ENCODE peak calls at places on chromosomes 13 and 19, in ten cellular contexts. R, B, K, P, S, D, Z, C, E and G are unnamed samples.

GRCh38 chr13:51675877-51676276 is 91.6 kb downstream of the WDFY2 start:
- DNase-seq in R (no peak), B (no peak), K (no peak), P (no peak), S (no peak), D (no peak), Z (no peak), C (no peak), E (no peak), G (no peak)

GRCh38 chr13:42707596-42707995 is 73.8 kb upstream of the FAM216B start:
- DNase-seq in R (no peak), B (no peak), K (no peak), P (no peak), S (no peak), D (no peak), Z (no peak), C (no peak), E (no peak), G (no peak)

GRCh38 chr19:5293607-5294089 is 47.0 kb downstream of the PTPRS start:
- DNase-seq in R (peak; percentile 43), B (no peak), K (no peak), P (no peak), S (no peak), D (peak; percentile 30), Z (peak; percentile 26), C (peak; percentile 67), E (no peak), G (no peak)

GRCh38 chr13:77994166-77994565 is 75.5 kb upstream of the EDNRB start:
- DNase-seq in R (no peak), B (no peak), K (no peak), P (no peak), S (no peak), D (no peak), Z (no peak), C (no peak), E (no peak), G (no peak)

GRCh38 chr13:108769213-108770070 is 140.0 kb downstream of the MYO16 start:
- DNase-seq in R (no peak), B (peak; percentile 38), K (no peak), P (no peak), S (no peak), D (no peak), Z (no peak), C (no peak), E (peak; percentile 26), G (peak; percentile 80)

GRCh38 chr13:24709186-24709913 is 29.1 kb downstream of the ATP12A start:
- DNase-seq in R (no peak), B (no peak), K (no peak), P (no peak), S (no peak), D (peak; percentile 6), Z (no peak), C (no peak), E (no peak), G (no peak)

GRCh38 chr19:29714371-29714952 is 599 bp downstream of the C19orf12 start:
- DNase-seq in R (no peak), B (peak; percentile 48), K (no peak), P (no peak), S (no peak), D (no peak), Z (no peak), C (peak; percentile 61), E (peak; percentile 13), G (peak; percentile 39)

GRCh38 chr13:26017196-26017921 is 34.5 kb downstream of the SHISA2 start:
- DNase-seq in R (no peak), B (no peak), K (no peak), P (no peak), S (no peak), D (no peak), Z (no peak), C (no peak), E (no peak), G (no peak)

GRCh38 chr19:23762548-23762883 is 3.8 kb upstream of the ZNF681 start:
- DNase-seq in R (no peak), B (no peak), K (no peak), P (no peak), S (no peak), D (no peak), Z (peak; percentile 38), C (no peak), E (no peak), G (no peak)

GRCh38 chr19:23766951-23767350 is 8.3 kb upstream of the ZNF681 start:
- DNase-seq in R (no peak), B (no peak), K (no peak), P (no peak), S (no peak), D (no peak), Z (no peak), C (no peak), E (no peak), G (no peak)

GRCh38 chr19:23758187-23759074 is at the start of gene ZNF681:
- DNase-seq in R (peak; percentile 89), B (peak; percentile 8), K (peak; percentile 89), P (peak; percentile 84), S (peak; percentile 18), D (peak; percentile 89), Z (peak; percentile 81), C (peak; percentile 92), E (peak; percentile 95), G (peak; percentile 89)

GRCh38 chr19:23764781-23765180 is 6.1 kb upstream of the ZNF681 start:
- DNase-seq in R (no peak), B (no peak), K (no peak), P (no peak), S (no peak), D (no peak), Z (no peak), C (no peak), E (no peak), G (no peak)

DNA sequence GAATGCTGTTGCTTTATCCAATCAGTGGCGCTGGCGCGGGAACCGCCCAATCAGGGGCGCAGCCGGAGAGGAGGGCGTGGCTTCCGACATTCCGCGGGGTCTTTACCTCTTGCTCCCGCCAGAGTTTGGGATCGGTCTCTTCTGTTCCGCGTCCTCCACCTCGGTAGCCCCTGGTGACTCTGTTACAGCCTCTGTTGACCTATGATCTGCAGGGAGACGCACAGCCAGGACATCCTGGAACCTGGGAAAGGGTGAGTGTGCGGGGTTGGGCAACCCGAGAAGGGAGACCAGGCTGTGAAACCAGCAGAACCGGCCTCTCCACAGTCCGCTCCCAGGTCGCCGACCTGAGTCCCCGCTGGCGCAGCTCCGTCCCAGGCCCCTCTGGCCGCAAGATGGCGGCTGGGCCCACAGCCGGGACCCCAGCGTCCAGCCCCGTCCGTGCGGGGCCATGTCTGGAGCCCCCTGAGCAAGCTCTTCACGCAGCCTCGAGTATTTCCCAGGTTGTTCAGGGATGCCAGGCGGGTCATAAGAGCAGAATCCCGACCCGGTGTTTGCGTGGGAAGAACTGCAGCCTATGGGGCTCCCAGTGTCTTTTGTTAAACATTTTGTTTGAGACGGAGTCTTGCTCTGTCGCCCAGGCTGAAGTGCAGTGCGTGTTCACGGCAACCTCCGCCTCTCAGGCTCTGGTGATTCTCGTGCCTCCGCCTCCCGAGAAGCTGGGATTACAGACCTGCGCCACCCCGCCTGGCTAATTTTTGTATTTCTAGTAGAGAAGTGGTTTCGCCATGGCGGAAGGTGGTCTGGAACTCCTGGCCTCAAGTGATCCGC is 4.4 kb upstream of the ZNF681 start:
- DNase-seq in R (peak; percentile 75), B (no peak), K (peak; percentile 91), P (peak; percentile 79), S (no peak), D (peak; percentile 92), Z (no peak), C (peak; percentile 90), E (peak; percentile 68), G (peak; percentile 78)
- TF ChIP-seq POLR2A in R (peak; percentile 41), B (no peak), K (no peak), P (no peak), S (no peak), D (peak; percentile 82), Z (no peak), C (peak; percentile 34), E (no peak), G (no peak)

GRCh38 chr19:45905016-45905415 is 2.6 kb upstream of the MYPOP start:
- DNase-seq in R (no peak), B (no peak), K (no peak), P (no peak), S (no peak), D (no peak), Z (no peak), C (no peak), E (no peak), G (no peak)

GRCh38 chr19:45900661-45901431 is 1.6 kb downstream of the MYPOP start:
- DNase-seq in R (no peak), B (no peak), K (no peak), P (no peak), S (no peak), D (no peak), Z (no peak), C (no peak), E (no peak), G (peak; percentile 56)

GRCh38 chr19:45901432-45901903 is 945 bp downstream of the MYPOP start:
- DNase-seq in R (peak; percentile 47), B (no peak), K (no peak), P (peak; percentile 53), S (peak; percentile 30), D (peak; percentile 64), Z (peak; percentile 24), C (no peak), E (peak; percentile 92), G (peak; percentile 52)

GRCh38 chr19:45901912-45902650 is at the start of gene MYPOP:
- DNase-seq in R (peak; percentile 38), B (no peak), K (no peak), P (peak; percentile 43), S (no peak), D (no peak), Z (peak; percentile 9), C (no peak), E (peak; percentile 76), G (no peak)

DNA sequence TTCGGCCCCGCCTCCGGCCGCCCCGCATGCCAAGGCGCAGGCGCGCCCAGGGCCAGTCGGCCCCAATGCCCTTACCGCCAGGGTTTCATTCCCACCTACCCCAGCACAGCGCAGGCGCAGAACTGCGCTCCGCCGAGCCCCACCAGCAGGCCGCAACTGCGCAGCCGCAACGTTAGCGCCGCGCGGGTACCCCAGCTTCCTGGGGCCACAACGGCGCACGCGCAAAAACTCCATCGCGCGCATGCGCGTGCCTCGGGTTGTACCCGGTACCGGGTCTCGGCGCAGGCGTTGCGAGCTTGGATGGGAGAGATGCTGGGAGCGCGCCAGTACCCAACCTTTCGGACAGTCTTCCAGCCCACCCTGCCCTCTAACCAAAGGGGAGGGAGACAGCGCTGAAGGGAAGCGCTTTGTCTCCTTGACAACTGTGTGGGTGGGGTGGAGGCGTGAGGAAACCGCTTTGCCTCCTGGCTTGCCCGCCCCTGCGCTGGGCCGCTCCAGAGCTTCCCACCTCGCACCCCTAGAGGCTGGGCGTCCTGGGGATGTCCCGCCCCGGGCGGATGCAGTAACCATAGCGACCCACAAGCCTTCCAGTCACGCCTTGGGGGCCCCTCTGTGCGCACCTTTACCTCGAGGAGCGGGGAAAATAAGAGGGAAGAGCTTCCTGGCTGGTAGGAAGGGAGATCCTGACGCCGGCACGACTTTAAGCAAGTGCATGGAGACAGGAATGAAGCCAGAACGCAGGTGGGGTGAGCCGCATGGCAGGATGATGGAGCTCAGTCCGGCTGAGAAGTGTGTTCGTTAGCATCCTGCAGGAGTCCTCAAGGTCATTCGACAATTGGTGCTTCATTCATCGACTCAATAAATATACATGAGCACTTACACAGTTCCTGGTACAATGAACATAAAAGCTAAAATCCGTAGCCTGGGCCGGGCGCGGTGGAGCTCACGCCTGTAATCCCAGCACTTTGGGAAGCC is 525 bp upstream of the MYPOP start:
- DNase-seq in R (peak; percentile 97), B (peak; percentile 100), K (peak; percentile 97), P (peak; percentile 99), S (peak; percentile 99), D (peak; percentile 98), Z (peak; percentile 91), C (peak; percentile 100), E (peak; percentile 99), G (peak; percentile 97)
- TF ChIP-seq POLR2A in R (peak; percentile 80), B (peak; percentile 94), K (peak; percentile 49), P (peak; percentile 46), S (peak; percentile 94), D (peak; percentile 73), Z (peak; percentile 50), C (peak; percentile 78), E (peak; percentile 95), G (peak; percentile 87)

DNA sequence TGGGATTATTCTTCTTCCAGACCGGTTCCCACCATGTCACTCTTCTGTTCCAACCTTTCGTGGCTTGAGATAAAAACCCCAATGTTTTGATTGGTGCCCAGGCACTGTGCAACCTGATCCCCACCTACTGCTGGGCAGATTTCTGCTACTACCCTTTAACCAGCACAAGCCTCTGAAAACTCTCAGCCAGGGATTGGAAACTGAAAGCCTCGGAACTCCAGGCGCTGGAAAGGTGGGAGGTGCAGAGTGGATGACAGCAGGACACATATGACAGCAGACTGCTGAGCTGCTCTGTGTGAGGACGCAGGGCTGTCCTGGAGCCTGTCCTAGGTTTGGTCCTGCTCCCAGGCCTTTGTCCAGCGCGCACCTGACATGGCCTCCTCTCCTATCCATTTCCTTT is 68.5 kb upstream of the GTF3A start:
- DNase-seq in R (no peak), B (no peak), K (no peak), P (no peak), S (no peak), D (no peak), Z (no peak), C (no peak), E (no peak), G (no peak)
- TF ChIP-seq POLR2A in R (no peak), B (no peak), K (no peak), P (no peak), S (no peak), D (no peak), Z (no peak), C (no peak), E (no peak), G (no peak)

GRCh38 chr19:15463865-15464371 is 426 bp downstream of the RASAL3 start:
- DNase-seq in R (no peak), B (no peak), K (no peak), P (peak; percentile 9), S (no peak), D (no peak), Z (no peak), C (no peak), E (peak; percentile 89), G (no peak)
- TF ChIP-seq POLR2A in R (no peak), B (no peak), K (no peak), P (no peak), S (no peak), D (no peak), Z (no peak), C (no peak), E (peak; percentile 73), G (peak; percentile 37)